ENCODE peak calls at places on chromosome 15, in ten cellular contexts. Q is CD8-positive, alpha-beta memory T cell; W is left ventricle myocardium superior; F is ELR; C is mucosa of descending colon; T is stimulated activated CD4-positive, alpha-beta T cell treated with anti-CD3 and anti-CD28 coated beads, Interleukin-1b, Interleukin-23, amount 100 ng/mL, for 24 hours; X is choroid plexus epithelial cell; Z is T follicular helper cell; R is CD4-positive, alpha-beta memory T cell; L is AG08396. S is an unnamed sample.

GRCh38 chr15:59931642-59932296 is 72.3 kb upstream of the FOXB1 start:
- DNase-seq in T (no peak), R (no peak), Q (no peak), W (no peak), L (no peak), F (no peak), C (no peak), X (no peak), Z (no peak), S (no peak)

GRCh38 chr15:59444980-59445500 is 7.1 kb downstream of the FAM81A start:
- DNase-seq in L (no peak), C (no peak), Z (no peak), Q (no peak), R (no peak), W (no peak), T (no peak), X (peak), F (no peak), S (no peak)

GRCh38 chr15:39133201-39133600 is 447.7 kb upstream of the THBS1 start:
- DNase-seq in F (peak), L (peak), X (peak), W (no peak), C (no peak), T (no peak), Q (no peak), R (no peak), Z (no peak), S (no peak)

GRCh38 chr15:67880651-67881182 is 40.9 kb upstream of the RNU6-1 start:
- DNase-seq in R (no peak), X (peak), Z (no peak), L (no peak), W (no peak), Q (no peak), T (no peak), C (peak), F (no peak), S (no peak)

GRCh38 chr15:98800437-98801233 is 152.3 kb downstream of the IGF1R start:
- DNase-seq in C (peak), L (peak), T (no peak), R (no peak), Z (no peak), X (peak), W (peak), Q (no peak), F (peak), S (peak)

GRCh38 chr15:99430881-99431401 is 134.8 kb upstream of the MEF2A start:
- DNase-seq in T (no peak), C (no peak), Q (no peak), Z (no peak), R (no peak), L (no peak), X (no peak), F (no peak), W (peak), S (no peak)

GRCh38 chr15:80142646-80143045 is 10.2 kb upstream of the FAH start:
- DNase-seq in Z (no peak), Q (no peak), C (no peak), X (no peak), L (no peak), F (no peak), R (no peak), T (no peak), W (no peak), S (no peak)

GRCh38 chr15:89822030-89822429 is 7.4 kb upstream of the ANPEP start:
- DNase-seq in R (no peak), L (no peak), F (peak), Q (no peak), T (no peak), Z (no peak), X (no peak), C (no peak), W (no peak), S (no peak)